ENCODE peak calls at places on chromosomes 7 and 10, in nine cellular contexts. O, T, C, H, G, P, M, N and L are unnamed samples.

GRCh38 chr7:159105066-159105780 is 39.4 kb downstream of the VIPR2 start:
- DNase-seq in T (no peak), O (peak), G (no peak), N (no peak), H (no peak), M (no peak), P (no peak), C (no peak), L (no peak)

GRCh38 chr7:69962077-69962855 is 364.0 kb downstream of the AUTS2 start:
- DNase-seq in G (no peak), M (no peak), H (no peak), N (no peak), O (no peak), P (peak), C (no peak), T (no peak), L (peak)

GRCh38 chr10:87760195-87760905 is 57.7 kb downstream of the ATAD1 start:
- DNase-seq in G (no peak), C (no peak), M (no peak), O (no peak), P (no peak), T (no peak), N (no peak), H (no peak), L (no peak)

GRCh38 chr7:26843696-26844095 is 20.7 kb downstream of the SKAP2 start:
- DNase-seq in T (peak), P (no peak), G (no peak), H (peak), O (no peak), N (no peak), C (peak), M (no peak), L (no peak)

GRCh38 chr7:131076711-131077170 is 250.9 kb upstream of the MKLN1 start:
- DNase-seq in C (peak), G (no peak), H (peak), O (no peak), T (no peak), M (no peak), N (no peak), P (no peak), L (no peak)

GRCh38 chr10:42984761-42985325 is 92.0 kb upstream of the RET start:
- DNase-seq in H (no peak), G (no peak), T (no peak), O (peak), C (no peak), N (no peak), M (peak), P (no peak), L (no peak)

GRCh38 chr7:38070718-38071117 is 107.3 kb upstream of the STARD3NL start:
- DNase-seq in O (no peak), T (peak), G (peak), C (peak), M (no peak), H (peak), P (no peak), N (no peak), L (peak)

GRCh38 chr10:69576334-69577011 is 3.3 kb upstream of the NEUROG3 start:
- DNase-seq in G (no peak), O (no peak), M (no peak), C (no peak), N (no peak), H (peak), T (peak), P (no peak), L (no peak)

GRCh38 chr7:19128856-19129255 is 11.4 kb upstream of the TWIST1 start:
- DNase-seq in O (no peak), M (no peak), T (no peak), P (no peak), C (no peak), H (no peak), G (no peak), N (no peak), L (no peak)

GRCh38 chr10:35896011-35896410 is 253.9 kb upstream of the FZD8 start:
- DNase-seq in O (no peak), C (peak), T (no peak), M (no peak), N (no peak), P (no peak), H (peak), G (no peak), L (no peak)

GRCh38 chr10:47154762-47155161 is 145.2 kb upstream of the GDF10 start:
- DNase-seq in P (no peak), T (no peak), G (no peak), H (no peak), N (no peak), O (no peak), C (no peak), M (no peak), L (no peak)

GRCh38 chr7:131655866-131656265 is 99.4 kb upstream of the PODXL start:
- DNase-seq in P (no peak), N (no peak), H (no peak), C (no peak), M (no peak), T (no peak), G (no peak), O (no peak), L (no peak)

GRCh38 chr10:58414270-58415041 is 29.2 kb downstream of the TFAM start:
- DNase-seq in C (peak), H (peak), T (peak), P (no peak), N (peak), M (no peak), G (no peak), O (no peak), L (no peak)

GRCh38 chr10:124081547-124082140 is 11.8 kb downstream of the CHST15 start:
- DNase-seq in T (no peak), H (no peak), M (no peak), O (no peak), C (no peak), P (no peak), N (no peak), G (no peak), L (no peak)

GRCh38 chr7:75662579-75663301 is 76.0 kb downstream of the HIP1 start:
- DNase-seq in H (no peak), C (no peak), M (no peak), P (no peak), G (no peak), T (no peak), O (no peak), N (no peak), L (no peak)

GRCh38 chr10:14102056-14102455 is 228.7 kb downstream of the FRMD4A start:
- DNase-seq in H (peak), C (no peak), P (no peak), M (no peak), N (no peak), T (peak), G (no peak), O (no peak), L (peak)

GRCh38 chr10:70921285-70921684 is 32.9 kb upstream of the PCBD1 start:
- DNase-seq in N (no peak), G (no peak), T (no peak), M (no peak), C (no peak), P (no peak), O (no peak), H (no peak), L (no peak)

GRCh38 chr10:69051303-69051702 is 36.6 kb upstream of the SRGN start:
- DNase-seq in O (no peak), T (no peak), G (no peak), M (no peak), H (peak), N (no peak), C (no peak), P (no peak), L (no peak)

GRCh38 chr10:110642980-110643655 is 1.0 kb upstream of the RBM20 start:
- DNase-seq in P (peak), C (no peak), O (no peak), G (peak), M (no peak), T (peak), H (no peak), N (no peak), L (no peak)

GRCh38 chr7:75737856-75738603 is 711 bp downstream of the HIP1 start:
- DNase-seq in G (peak), T (peak), O (no peak), P (no peak), C (no peak), N (no peak), M (no peak), H (peak), L (no peak)

GRCh38 chr7:45001138-45001694 is 1.2 kb downstream of the CCM2 start:
- DNase-seq in P (no peak), O (no peak), M (no peak), H (peak), T (peak), N (no peak), G (no peak), C (no peak), L (no peak)
- H3K4me3 ChIP-seq in P (peak), O (peak), M (peak), H (peak), T (peak), N (peak), G (peak), C (peak), L (peak)

GRCh38 chr10:103040424-103040823 is 122.3 kb downstream of the CNNM2 start:
- DNase-seq in P (no peak), G (no peak), N (no peak), M (no peak), H (peak), T (no peak), C (peak), O (no peak), L (peak)

GRCh38 chr10:103041391-103041790 is 123.3 kb downstream of the CNNM2 start:
- DNase-seq in T (no peak), H (no peak), N (no peak), O (no peak), M (no peak), P (no peak), C (no peak), G (no peak), L (no peak)

GRCh38 chr10:103042129-103042528 is 124.0 kb downstream of the CNNM2 start:
- DNase-seq in T (no peak), C (no peak), H (no peak), N (no peak), P (no peak), O (no peak), M (no peak), G (no peak), L (no peak)

GRCh38 chr10:103044942-103045489 is 126.9 kb downstream of the CNNM2 start:
- DNase-seq in N (no peak), C (peak), O (no peak), T (no peak), M (no peak), P (no peak), H (peak), G (no peak), L (no peak)

DNA sequence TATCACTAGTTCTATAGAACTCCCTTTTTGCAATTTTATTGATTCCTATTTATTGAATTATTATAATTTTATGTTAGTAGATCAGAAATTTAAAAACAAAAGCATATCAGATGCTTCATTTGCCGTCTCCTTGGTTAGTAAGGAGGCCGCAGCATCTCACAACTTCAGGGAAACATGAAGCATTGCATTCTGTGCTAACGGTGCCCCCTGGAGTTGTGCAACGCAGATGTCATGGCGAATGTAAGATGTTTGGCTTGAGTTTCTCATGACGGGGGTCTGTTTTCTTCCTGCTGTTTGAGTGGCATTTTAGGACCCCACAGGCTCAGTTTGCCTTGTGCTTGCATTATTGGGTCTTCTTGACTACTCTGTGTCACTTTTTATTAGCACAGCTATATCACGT is 124.8 kb downstream of the CNNM2 start:
- DNase-seq in C (no peak), O (no peak), P (no peak), T (no peak), G (no peak), M (no peak), N (no peak), H (no peak), L (no peak)
- H3K4me3 ChIP-seq in C (no peak), O (no peak), P (no peak), T (no peak), G (no peak), M (no peak), N (no peak), H (no peak), L (no peak)

GRCh38 chr7:30912454-30912985 is 867 bp downstream of the AQP1 start:
- DNase-seq in N (no peak), C (no peak), G (no peak), O (no peak), T (no peak), H (no peak), P (no peak), M (no peak), L (no peak)
- H3K4me3 ChIP-seq in N (no peak), C (no peak), G (peak), O (no peak), T (no peak), H (no peak), P (peak), M (peak), L (no peak)

GRCh38 chr7:29859089-29859488 is 52.8 kb downstream of the WIPF3 start:
- DNase-seq in M (no peak), C (no peak), N (no peak), T (no peak), O (no peak), P (no peak), H (no peak), G (no peak), L (no peak)
- H3K4me3 ChIP-seq in M (no peak), C (no peak), N (no peak), T (no peak), O (no peak), P (no peak), H (no peak), G (no peak), L (no peak)

GRCh38 chr7:151276651-151277590 is 28.4 kb upstream of the SMARCD3 start:
- DNase-seq in G (peak), P (peak), H (peak), M (no peak), T (peak), N (peak), O (no peak), C (peak), L (peak)

GRCh38 chr7:151275813-151276577 is 27.5 kb upstream of the SMARCD3 start:
- DNase-seq in P (no peak), T (no peak), H (no peak), N (no peak), C (no peak), G (no peak), O (no peak), M (no peak), L (no peak)

GRCh38 chr7:151278949-151279348 is 30.5 kb upstream of the SMARCD3 start:
- DNase-seq in P (no peak), T (no peak), O (no peak), N (no peak), G (no peak), M (no peak), C (no peak), H (no peak), L (no peak)

GRCh38 chr7:151279868-151280267 is 31.4 kb upstream of the SMARCD3 start:
- DNase-seq in M (no peak), O (no peak), T (no peak), P (no peak), G (no peak), C (no peak), N (no peak), H (no peak), L (no peak)

GRCh38 chr7:151277631-151278030 is 29.1 kb upstream of the SMARCD3 start:
- DNase-seq in T (no peak), N (no peak), G (no peak), M (no peak), O (no peak), P (no peak), H (no peak), C (no peak), L (no peak)
- H3K4me3 ChIP-seq in T (no peak), N (no peak), G (no peak), M (peak), O (peak), P (peak), H (no peak), C (no peak), L (no peak)

DNA sequence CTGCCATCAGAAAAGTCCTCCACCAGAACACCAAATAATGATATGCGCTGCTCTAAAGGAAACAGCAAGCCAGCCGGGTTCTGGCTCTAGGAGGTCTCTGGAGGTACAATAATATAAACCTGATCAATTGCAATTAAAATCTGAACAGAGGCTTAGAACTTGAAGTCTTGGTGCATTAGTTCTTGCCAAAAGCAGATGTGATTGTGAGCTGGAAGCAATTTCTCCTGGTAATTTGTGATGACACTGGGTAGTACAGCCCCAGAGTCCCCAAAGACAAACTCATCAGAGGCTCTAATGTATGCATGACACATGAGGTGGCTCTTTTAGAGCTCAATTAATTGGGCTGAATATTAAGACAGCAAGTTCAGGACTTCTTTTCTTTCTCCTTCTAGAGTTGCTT is 3.3 kb downstream of the ETV1 start:
- DNase-seq in M (no peak), C (no peak), N (no peak), O (no peak), H (no peak), T (peak), P (no peak), G (no peak), L (no peak)
- H3K4me3 ChIP-seq in M (no peak), C (no peak), N (no peak), O (peak), H (no peak), T (peak), P (peak), G (no peak), L (no peak)

DNA sequence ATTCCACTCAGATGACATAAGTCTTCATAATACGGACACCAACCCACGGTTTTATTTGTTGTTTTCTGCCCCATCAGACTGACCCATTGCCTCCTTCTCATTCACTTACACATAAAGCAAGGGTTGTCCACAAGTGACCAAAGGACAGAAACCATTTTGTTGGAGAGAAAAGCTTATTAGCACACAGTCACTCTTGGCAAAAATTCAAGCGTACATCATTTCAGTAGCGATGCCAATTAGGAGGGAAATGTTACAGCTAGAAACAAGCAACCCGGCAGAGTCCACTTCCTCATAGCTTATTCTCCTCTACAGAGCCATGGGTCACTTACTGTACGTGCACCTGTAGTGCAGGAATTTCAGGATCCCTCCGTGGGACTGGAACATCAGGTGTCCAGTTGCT is 23.0 kb downstream of the ABLIM1 start:
- DNase-seq in P (no peak), O (no peak), H (no peak), G (no peak), N (no peak), T (no peak), M (no peak), C (no peak), L (no peak)
- H3K4me3 ChIP-seq in P (peak), O (no peak), H (peak), G (no peak), N (no peak), T (no peak), M (peak), C (no peak), L (no peak)